ENCODE peak calls at places on chromosomes 1 and 21, in seven cellular contexts. Q is lower lobe of right lung, W is PC-3, J is thoracic aorta, F is vagina, C is ovary, L is PC-9. V is an unnamed sample. For H3K4me1, the result is how much of the 10 kb centered on the place peaks cover.

GRCh38 chr21:17388226-17388625 is 124.6 kb upstream of the CXADR start:
- DNase-seq in Q (no peak), W (no peak), J (no peak), F (no peak), C (no peak), L (no peak), V (no peak)

GRCh38 chr21:45538381-45539045 is 3.7 kb downstream of the SLC19A1 start:
- DNase-seq in Q (peak), W (no peak), J (no peak), F (no peak), C (peak), L (no peak), V (no peak)

GRCh38 chr1:55214903-55215193 is 316 bp downstream of the USP24 start:
- DNase-seq in Q (peak), W (no peak), J (no peak), F (no peak), C (peak), L (peak), V (peak)

GRCh38 chr1:204885288-204885711 is 14.6 kb downstream of the NFASC start:
- DNase-seq in Q (no peak), W (no peak), J (no peak), F (no peak), C (no peak), L (no peak), V (no peak)

GRCh38 chr1:101183388-101183699 is 53.5 kb upstream of the S1PR1 start:
- DNase-seq in Q (no peak), W (no peak), J (no peak), F (no peak), C (no peak), L (no peak), V (no peak)

GRCh38 chr21:36901575-36901974 is 64.9 kb downstream of the HLCS start:
- DNase-seq in Q (no peak), W (no peak), J (no peak), F (no peak), C (no peak), L (no peak), V (no peak)

GRCh38 chr1:10338611-10339010 is 60.3 kb upstream of the PGD start:
- DNase-seq in Q (no peak), W (no peak), J (no peak), F (no peak), C (no peak), L (peak), V (no peak)

GRCh38 chr1:9119745-9120144 is 9.2 kb downstream of the GPR157 start:
- DNase-seq in Q (peak), W (no peak), J (no peak), F (no peak), C (no peak), L (no peak), V (no peak)

GRCh38 chr21:35981514-35982070 is 78.7 kb downstream of the SETD4 start:
- DNase-seq in Q (no peak), W (no peak), J (no peak), F (no peak), C (no peak), L (no peak), V (no peak)

GRCh38 chr1:23330846-23331245 is 13.2 kb downstream of the HNRNPR start:
- DNase-seq in Q (no peak), W (no peak), J (no peak), F (no peak), C (no peak), L (no peak), V (no peak)

GRCh38 chr21:43367296-43367695 is 59.6 kb downstream of the SIK1 start:
- DNase-seq in Q (no peak), W (no peak), J (no peak), F (no peak), C (peak), L (no peak), V (no peak)
- H3K4me1 ChIP-seq in Q (under half), W (under half), J (under half), F (under half), C (under half), L (under half), V (under half)

DNA sequence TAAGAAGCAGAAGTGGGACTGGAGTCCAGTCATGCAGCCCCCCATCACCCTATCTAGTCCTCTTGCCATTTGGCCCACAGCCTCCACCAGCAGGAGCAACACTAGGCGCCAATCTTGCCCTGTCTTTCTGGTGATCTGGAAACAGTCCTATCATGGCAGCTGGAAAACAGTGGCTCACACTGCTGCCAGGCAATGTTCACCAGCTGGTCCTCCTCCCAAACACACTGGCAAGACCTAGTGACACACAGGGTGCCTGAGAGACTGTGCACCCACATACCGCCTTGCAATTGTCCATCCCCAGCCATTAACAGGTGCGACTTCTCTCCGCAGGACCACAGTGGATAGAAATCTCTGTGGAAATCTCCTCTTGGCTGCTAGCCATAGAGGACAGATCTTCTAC is 105.5 kb downstream of the HIVEP3 start:
- DNase-seq in Q (no peak), W (no peak), J (no peak), F (no peak), C (no peak), L (no peak), V (no peak)
- TF ChIP-seq CTCF in Q (no peak), W (no peak), J (no peak), F (no peak), C (no peak), L (no peak), V (no peak)

GRCh38 chr1:207818971-207819451 is 67.2 kb downstream of the CD46 start:
- DNase-seq in Q (no peak), W (peak), J (no peak), F (no peak), C (no peak), L (peak), V (no peak)
- H3K4me1 ChIP-seq in Q (half or more), W (under half), J (under half), F (half or more), C (under half), L (under half), V (half or more)

GRCh38 chr1:237211031-237211430 is 169.0 kb downstream of the RYR2 start:
- DNase-seq in Q (no peak), W (no peak), J (no peak), F (no peak), C (no peak), L (no peak), V (no peak)
- TF ChIP-seq CTCF in Q (no peak), W (no peak), J (no peak), F (no peak), C (no peak), L (no peak), V (no peak)

GRCh38 chr21:41294548-41295231 is 21.9 kb upstream of the FAM3B start:
- DNase-seq in Q (no peak), W (no peak), J (no peak), F (no peak), C (no peak), L (no peak), V (no peak)

GRCh38 chr21:41290106-41290799 is 26.3 kb upstream of the FAM3B start:
- DNase-seq in Q (no peak), W (no peak), J (no peak), F (no peak), C (no peak), L (no peak), V (no peak)

DNA sequence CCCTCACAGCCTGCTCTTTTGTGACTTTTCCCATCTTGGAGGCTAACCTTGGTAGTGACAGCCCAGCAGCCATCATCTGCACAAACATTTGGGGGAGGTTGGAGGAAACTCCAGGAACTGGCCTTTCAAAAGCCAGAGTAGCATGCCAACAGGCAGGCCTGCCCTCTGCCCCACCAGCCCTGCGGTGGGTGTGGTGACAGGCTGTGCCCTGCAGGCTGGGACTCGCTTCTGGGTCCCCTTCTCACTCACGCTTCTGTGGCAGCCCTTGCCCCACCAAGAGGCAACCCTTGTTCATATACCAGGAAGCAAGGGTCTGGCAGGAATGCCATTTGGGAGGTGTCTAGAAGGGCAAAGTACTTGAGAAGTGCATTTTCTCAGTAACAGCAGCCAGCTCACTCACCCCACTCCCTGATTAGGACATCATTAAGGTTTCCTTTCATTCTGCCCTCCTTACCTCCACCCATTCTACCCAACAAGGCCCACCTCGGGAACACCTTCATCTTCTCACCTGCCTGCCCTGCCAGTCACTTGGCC is 20.8 kb upstream of the FAM3B start:
- DNase-seq in Q (no peak), W (no peak), J (no peak), F (no peak), C (no peak), L (peak), V (no peak)
- H3K4me1 ChIP-seq in Q (under half), W (under half), J (under half), F (under half), C (under half), L (under half), V (under half)

DNA sequence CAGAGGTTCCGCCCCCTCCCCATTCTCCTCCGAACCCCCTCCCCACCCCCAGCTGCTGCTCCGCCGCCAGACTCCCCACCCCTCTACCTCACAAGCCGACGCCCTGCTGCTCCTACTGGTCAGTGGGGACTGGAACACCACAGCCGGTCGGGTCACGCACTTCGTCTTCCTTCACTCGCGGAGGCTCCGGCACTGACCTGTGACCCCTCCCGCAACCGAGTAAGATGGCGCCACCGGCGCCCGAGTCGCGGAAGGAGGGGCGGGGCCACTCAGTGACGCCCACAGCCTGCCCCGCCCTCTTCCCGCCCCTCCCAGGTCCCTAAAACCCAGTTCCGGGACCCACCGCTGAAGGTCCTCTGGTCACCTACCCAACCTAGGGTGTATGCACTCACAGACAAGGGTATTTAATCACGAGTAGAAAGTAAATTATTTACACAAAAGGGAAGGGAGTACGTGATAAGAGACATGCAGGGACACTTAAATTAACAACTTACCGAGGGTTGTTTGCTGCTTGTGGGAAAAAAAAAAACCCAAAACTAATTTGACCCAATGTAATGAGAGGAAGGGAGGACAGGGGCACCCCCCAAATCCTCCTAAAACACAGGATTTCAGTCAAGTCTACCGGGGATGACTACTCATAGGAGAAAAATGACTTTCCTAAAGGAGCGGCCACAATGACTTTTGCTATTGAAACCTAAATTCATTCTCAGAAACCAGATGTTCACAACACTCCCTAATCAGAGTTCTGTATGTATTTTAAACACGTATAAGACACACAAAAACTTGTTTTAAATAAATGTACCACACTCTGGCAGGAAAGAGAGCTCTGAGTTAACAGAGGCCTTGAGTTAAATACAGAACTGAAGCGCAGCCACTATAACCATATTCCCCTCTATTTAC is at the start of gene RIT1:
- DNase-seq in Q (peak), W (peak), J (peak), F (no peak), C (peak), L (peak), V (peak)
- TF ChIP-seq CTCF in Q (no peak), W (no peak), J (peak), F (no peak), C (no peak), L (no peak), V (no peak)

DNA sequence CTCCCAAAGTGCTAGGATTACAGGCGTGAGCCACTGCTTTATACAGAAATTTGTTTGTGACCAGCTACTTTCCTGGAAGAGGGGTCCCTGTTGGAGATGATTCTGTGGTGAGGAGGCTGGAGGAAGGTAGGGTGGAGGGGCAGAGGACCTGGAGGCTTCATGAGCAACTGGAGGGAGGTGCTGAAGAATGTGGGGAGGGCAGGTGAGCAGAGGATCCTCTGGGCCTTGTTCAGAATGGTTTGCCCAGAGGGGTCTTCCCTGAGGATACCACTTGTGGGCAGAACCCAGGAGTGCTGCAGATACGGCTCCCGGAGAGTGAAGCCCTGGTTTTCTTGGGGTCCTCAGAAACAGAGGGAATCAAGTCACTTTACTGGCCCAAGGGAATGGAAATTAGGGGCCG is 67.2 kb upstream of the WDR26 start:
- DNase-seq in Q (no peak), W (no peak), J (no peak), F (no peak), C (no peak), L (no peak), V (no peak)
- H3K4me1 ChIP-seq in Q (under half), W (half or more), J (under half), F (half or more), C (under half), L (half or more), V (under half)

V was measured in heart right ventricle.